ENCODE peak calls at places on chromosome 3, in six cellular contexts. I, B, G, U, F and Y are unnamed samples.

GRCh38 chr3:185649414-185649813 is 63.3 kb downstream of the SENP2 start:
- DNase-seq in B (no peak), G (no peak), I (peak), F (no peak), U (no peak), Y (no peak)

GRCh38 chr3:79040701-79041100 is 727.1 kb downstream of the ROBO1 start:
- DNase-seq in B (no peak), I (peak), U (no peak), F (no peak), G (peak), Y (no peak)

GRCh38 chr3:102129774-102130608 is 280.7 kb downstream of the NFKBIZ start:
- DNase-seq in G (peak), U (peak), I (peak), F (no peak), B (no peak), Y (no peak)

GRCh38 chr3:49806838-49807237 is 3.8 kb downstream of the INKA1 start:
- DNase-seq in U (no peak), B (no peak), F (no peak), I (no peak), G (no peak), Y (no peak)

GRCh38 chr3:183212565-183212964 is 40.5 kb upstream of the B3GNT5 start:
- DNase-seq in I (no peak), U (no peak), G (no peak), B (no peak), F (no peak), Y (no peak)

GRCh38 chr3:194274424-194275085 is 76.6 kb downstream of the CPN2 start:
- DNase-seq in B (no peak), I (no peak), U (no peak), F (no peak), G (peak), Y (no peak)

GRCh38 chr3:25354071-25354470 is 74.0 kb upstream of the RARB start:
- DNase-seq in I (peak), B (no peak), F (no peak), U (no peak), G (no peak), Y (no peak)

GRCh38 chr3:184262166-184262926 is 993 bp upstream of the CAMK2N2 start:
- DNase-seq in U (no peak), I (no peak), G (no peak), B (no peak), F (no peak), Y (no peak)

GRCh38 chr3:40096561-40097506 is 212.7 kb upstream of the EIF1B start:
- DNase-seq in U (no peak), F (no peak), B (no peak), G (no peak), I (peak), Y (peak)

GRCh38 chr3:17430574-17430973 is 311.9 kb downstream of the TBC1D5 start:
- DNase-seq in U (no peak), G (peak), B (no peak), F (no peak), I (no peak), Y (no peak)

DNA sequence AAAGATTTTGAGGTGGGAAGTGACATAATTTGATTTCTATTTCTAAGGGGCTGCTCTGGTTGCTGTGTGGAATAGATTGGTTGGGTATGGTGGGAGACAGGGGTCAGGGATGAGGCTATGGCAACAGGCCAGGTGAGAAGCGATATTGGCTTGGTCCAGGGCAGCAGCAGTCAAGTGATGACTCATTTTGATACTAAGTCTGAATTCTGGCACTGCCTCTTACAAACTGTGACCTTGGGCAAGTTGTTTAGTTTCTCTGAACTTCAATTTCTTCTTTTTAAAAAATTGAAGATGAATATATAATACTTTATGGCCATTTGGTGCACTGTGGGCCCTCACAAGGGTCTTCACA is 40.4 kb upstream of the CLSTN2 start:
- DNase-seq in U (no peak), F (no peak), I (no peak), B (no peak), G (no peak), Y (no peak)
- H3K4me3 ChIP-seq in U (no peak), F (no peak), I (no peak), B (no peak), G (no peak), Y (no peak)

DNA sequence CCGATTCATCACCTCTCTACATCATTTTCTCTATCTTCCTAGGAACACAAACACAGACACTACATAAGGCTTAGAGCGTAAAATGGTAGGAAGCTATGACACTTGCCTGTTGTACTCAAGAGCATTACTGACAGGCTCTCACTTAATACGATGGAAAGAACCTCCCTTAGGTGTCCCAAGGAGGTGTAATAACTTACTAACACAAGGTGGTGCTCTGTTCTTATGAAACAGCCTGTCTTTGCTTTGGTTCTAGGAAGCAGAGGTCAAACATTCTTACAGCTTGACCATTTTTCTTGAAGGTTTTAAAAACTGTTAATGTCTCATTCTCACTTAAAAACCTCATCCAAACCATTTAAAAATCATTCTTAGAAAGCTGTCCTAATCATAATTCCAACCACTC is 317.9 kb upstream of the AGTR1 start:
- DNase-seq in B (peak), G (peak), F (no peak), U (no peak), I (peak), Y (no peak)
- TF ChIP-seq CTCF in B (peak), G (peak), F (peak), U (peak), I (peak), Y (peak)

DNA sequence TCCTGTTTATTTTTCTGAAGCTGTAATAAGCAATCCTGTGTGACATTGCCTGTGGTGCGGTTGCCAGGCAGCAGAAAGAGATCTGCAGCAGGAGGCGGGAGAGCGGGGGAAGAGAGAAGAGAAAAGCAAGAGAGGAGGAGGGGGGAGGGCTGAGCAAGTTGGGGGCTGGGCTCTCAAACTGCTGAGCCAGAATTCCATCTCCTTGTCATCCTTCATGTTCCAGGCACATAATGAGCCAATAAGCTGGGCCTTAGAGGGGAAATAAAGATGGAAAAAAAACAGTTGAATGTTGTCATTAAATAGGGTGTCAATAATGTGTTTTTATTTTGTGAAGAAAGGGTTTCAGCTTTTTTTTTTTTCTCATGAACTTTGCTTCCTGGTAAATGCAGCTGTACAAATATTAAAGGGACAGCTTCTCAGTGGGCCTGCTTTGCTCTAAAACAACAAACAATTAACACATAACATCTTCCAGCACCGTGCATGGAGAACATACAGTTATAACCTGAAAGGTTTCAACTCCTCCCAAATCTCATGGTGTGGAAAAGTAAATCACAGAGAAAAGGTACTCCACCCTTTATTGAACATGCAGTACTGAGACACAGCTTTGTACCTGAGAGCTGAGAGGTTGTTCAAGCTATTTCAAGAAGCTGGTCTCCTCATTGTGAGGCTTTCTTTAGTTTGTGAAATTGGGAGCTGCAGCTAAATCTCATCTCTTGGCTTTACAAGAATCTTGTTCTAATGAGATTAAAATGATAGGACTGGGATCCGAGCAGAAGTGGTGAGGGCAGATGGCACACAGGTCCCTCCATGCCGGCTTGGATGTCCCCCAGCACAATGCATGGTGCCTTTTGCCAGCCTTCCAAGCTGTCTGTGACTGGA is 451.1 kb upstream of the KCNMB2 start:
- DNase-seq in I (peak), G (peak), B (peak), U (peak), F (peak), Y (peak)
- H3K27ac ChIP-seq in I (no peak), G (no peak), B (peak), U (peak), F (peak), Y (no peak)

GRCh38 chr3:187747506-187747905 is 2.2 kb upstream of the BCL6 start:
- DNase-seq in I (no peak), F (no peak), G (no peak), B (no peak), U (no peak), Y (no peak)

GRCh38 chr3:187748050-187748481 is 2.8 kb upstream of the BCL6 start:
- DNase-seq in U (peak), G (peak), B (peak), F (peak), I (peak), Y (peak)

GRCh38 chr3:187753516-187753915 is 8.2 kb upstream of the BCL6 start:
- DNase-seq in I (no peak), G (no peak), F (no peak), B (no peak), U (no peak), Y (no peak)

GRCh38 chr3:187750041-187750512 is 4.8 kb upstream of the BCL6 start:
- DNase-seq in U (peak), G (peak), I (peak), F (peak), B (peak), Y (no peak)

GRCh38 chr3:187750513-187751123 is 5.3 kb upstream of the BCL6 start:
- DNase-seq in B (peak), F (peak), U (peak), I (peak), G (peak), Y (no peak)
- H3K4me3 ChIP-seq in B (peak), F (peak), U (peak), I (no peak), G (peak), Y (peak)

GRCh38 chr3:128560768-128561167 is 67.8 kb upstream of the GATA2 start:
- DNase-seq in G (no peak), U (no peak), I (no peak), B (no peak), F (no peak), Y (no peak)

GRCh38 chr3:128557531-128558280 is 64.7 kb upstream of the GATA2 start:
- DNase-seq in B (no peak), U (no peak), G (no peak), F (no peak), I (no peak), Y (no peak)

GRCh38 chr3:128563439-128563838 is 70.4 kb upstream of the GATA2 start:
- DNase-seq in F (no peak), G (no peak), B (peak), I (no peak), U (no peak), Y (no peak)

GRCh38 chr3:128559486-128560225 is 66.7 kb upstream of the GATA2 start:
- DNase-seq in G (no peak), I (no peak), U (no peak), F (no peak), B (no peak), Y (no peak)

DNA sequence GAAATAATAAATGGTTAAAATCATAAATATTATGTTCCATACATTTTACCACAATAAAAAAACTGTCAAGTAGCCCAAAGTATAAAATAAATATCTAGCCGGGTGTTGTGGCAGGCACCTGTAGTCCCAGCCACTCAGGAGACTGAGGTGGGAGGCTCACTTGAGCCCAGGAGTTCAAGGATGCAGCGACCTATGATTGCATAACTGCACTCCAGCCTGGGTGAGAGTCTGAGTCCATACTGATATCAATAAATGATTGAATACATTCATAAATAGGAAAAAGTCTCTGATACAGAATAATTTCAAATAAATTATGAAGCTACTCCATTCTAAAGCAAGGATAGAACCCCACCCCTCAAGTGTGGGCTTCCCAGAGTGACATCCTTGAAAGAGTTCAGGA is 68.5 kb upstream of the GATA2 start:
- DNase-seq in G (no peak), F (no peak), B (no peak), U (no peak), I (no peak), Y (no peak)
- TF ChIP-seq CTCF in G (no peak), F (no peak), B (no peak), U (no peak), I (no peak), Y (no peak)

GRCh38 chr3:47852604-47853397 is 49.9 kb downstream of the DHX30 start:
- DNase-seq in B (no peak), G (no peak), I (no peak), F (no peak), U (no peak), Y (no peak)
- H3K27ac ChIP-seq in B (peak), G (no peak), I (no peak), F (no peak), U (peak), Y (no peak)